ENCODE peak calls at places on chromosomes 5 and 9, in seven cellular contexts. C is adrenal gland, F is HFF-Myc, I is mesothelial cell of epicardium, Z is brain microvascular endothelial cell, H is chondrocyte, O is endodermal cell. L is an unnamed sample.

GRCh38 chr9:2853517-2853916 is 9.6 kb upstream of the PUM3 start:
- DNase-seq in C (no peak), F (no peak), I (no peak), Z (no peak), H (no peak), O (no peak), L (no peak)

GRCh38 chr5:10762776-10763500 is 1.9 kb upstream of the DAP start:
- DNase-seq in C (no peak), F (no peak), I (no peak), Z (no peak), H (no peak), O (no peak), L (no peak)

GRCh38 chr9:123002754-123003153 is 30.7 kb upstream of the GPR21 start:
- DNase-seq in C (no peak), F (no peak), I (no peak), Z (peak), H (no peak), O (no peak), L (no peak)

GRCh38 chr5:59715228-59715627 is 178.3 kb downstream of the PDE4D start:
- DNase-seq in C (no peak), F (no peak), I (no peak), Z (no peak), H (no peak), O (no peak), L (no peak)

GRCh38 chr5:151569132-151570046 is 21.7 kb downstream of the FAT2 start:
- DNase-seq in C (no peak), F (no peak), I (no peak), Z (no peak), H (no peak), O (peak), L (no peak)

GRCh38 chr9:122090981-122091380 is 2.1 kb downstream of the TTLL11 start:
- DNase-seq in C (no peak), F (no peak), I (no peak), Z (no peak), H (no peak), O (no peak), L (no peak)

GRCh38 chr5:108001222-108001621 is 330.5 kb upstream of the EFNA5 start:
- DNase-seq in C (no peak), F (no peak), I (no peak), Z (no peak), H (no peak), O (no peak), L (no peak)

GRCh38 chr9:110192531-110193326 is 15.2 kb downstream of the C9orf152 start:
- DNase-seq in C (no peak), F (peak), I (no peak), Z (peak), H (no peak), O (no peak), L (peak)

GRCh38 chr5:124641154-124641792 is 105.2 kb downstream of the ZNF608 start:
- DNase-seq in C (no peak), F (no peak), I (no peak), Z (no peak), H (no peak), O (no peak), L (no peak)

GRCh38 chr9:69532359-69532758 is 139.8 kb downstream of the APBA1 start:
- DNase-seq in C (no peak), F (no peak), I (no peak), Z (no peak), H (peak), O (no peak), L (no peak)

GRCh38 chr9:84991506-84991855 is 322.0 kb downstream of the NTRK2 start:
- DNase-seq in C (no peak), F (no peak), I (no peak), Z (no peak), H (no peak), O (no peak), L (no peak)

GRCh38 chr5:11675198-11675597 is 229.0 kb downstream of the CTNND2 start:
- DNase-seq in C (no peak), F (no peak), I (no peak), Z (no peak), H (no peak), O (no peak), L (no peak)

GRCh38 chr5:177064500-177065277 is 22.0 kb upstream of the FGFR4 start:
- DNase-seq in C (no peak), F (no peak), I (no peak), Z (no peak), H (peak), O (no peak), L (no peak)

GRCh38 chr5:127938746-127939145 is 144.8 kb upstream of the SLC12A2 start:
- DNase-seq in C (no peak), F (no peak), I (no peak), Z (no peak), H (no peak), O (no peak), L (no peak)

GRCh38 chr5:32283539-32284377 is 29.0 kb downstream of the MTMR12 start:
- DNase-seq in C (no peak), F (no peak), I (no peak), Z (peak), H (no peak), O (no peak), L (no peak)

GRCh38 chr9:77598510-77598909 is 49.6 kb downstream of the GNA14 start:
- DNase-seq in C (peak), F (peak), I (no peak), Z (peak), H (no peak), O (no peak), L (peak)

GRCh38 chr5:27341342-27341741 is 303.0 kb upstream of the CDH9 start:
- DNase-seq in C (no peak), F (no peak), I (no peak), Z (no peak), H (no peak), O (no peak), L (no peak)

GRCh38 chr9:133067813-133068212 is 6.0 kb downstream of the CEL start:
- DNase-seq in C (no peak), F (no peak), I (no peak), Z (no peak), H (peak), O (no peak), L (no peak)

GRCh38 chr9:34262971-34263370 is 66.1 kb downstream of the KIF24 start:
- DNase-seq in C (no peak), F (no peak), I (no peak), Z (no peak), H (no peak), O (no peak), L (no peak)

GRCh38 chr9:35538361-35539234 is 48.7 kb downstream of the RUSC2 start:
- DNase-seq in C (peak), F (peak), I (peak), Z (peak), H (no peak), O (peak), L (no peak)

GRCh38 chr9:81071108-81071507 is 618.2 kb downstream of the TLE1 start:
- DNase-seq in C (no peak), F (no peak), I (no peak), Z (no peak), H (no peak), O (no peak), L (no peak)

GRCh38 chr5:149865746-149866145 is 78.8 kb downstream of the PDE6A start:
- DNase-seq in C (no peak), F (no peak), I (no peak), Z (no peak), H (no peak), O (no peak), L (no peak)

GRCh38 chr5:132176987-132177386 is 50.7 kb downstream of the P4HA2 start:
- DNase-seq in C (no peak), F (no peak), I (no peak), Z (no peak), H (no peak), O (no peak), L (no peak)

GRCh38 chr5:171820561-171820960 is 34.9 kb downstream of the SMIM23 start:
- DNase-seq in C (no peak), F (no peak), I (no peak), Z (no peak), H (no peak), O (no peak), L (no peak)

GRCh38 chr9:81633952-81634421 is 55.4 kb downstream of the TLE1 start:
- DNase-seq in C (no peak), F (no peak), I (no peak), Z (no peak), H (no peak), O (no peak), L (no peak)

GRCh38 chr9:128361981-128362646 is 9.1 kb upstream of the URM1 start:
- DNase-seq in C (peak), F (peak), I (peak), Z (peak), H (no peak), O (peak), L (peak)

GRCh38 chr5:78587775-78588291 is 60.7 kb downstream of the LHFPL2 start:
- DNase-seq in C (no peak), F (no peak), I (no peak), Z (no peak), H (no peak), O (no peak), L (no peak)

GRCh38 chr5:121171834-121172233 is 679.8 kb upstream of the FTMT start:
- DNase-seq in C (no peak), F (no peak), I (no peak), Z (no peak), H (no peak), O (no peak), L (no peak)

GRCh38 chr5:50968296-50969206 is 302.1 kb downstream of the PARP8 start:
- DNase-seq in C (no peak), F (no peak), I (no peak), Z (no peak), H (no peak), O (peak), L (no peak)

DNA sequence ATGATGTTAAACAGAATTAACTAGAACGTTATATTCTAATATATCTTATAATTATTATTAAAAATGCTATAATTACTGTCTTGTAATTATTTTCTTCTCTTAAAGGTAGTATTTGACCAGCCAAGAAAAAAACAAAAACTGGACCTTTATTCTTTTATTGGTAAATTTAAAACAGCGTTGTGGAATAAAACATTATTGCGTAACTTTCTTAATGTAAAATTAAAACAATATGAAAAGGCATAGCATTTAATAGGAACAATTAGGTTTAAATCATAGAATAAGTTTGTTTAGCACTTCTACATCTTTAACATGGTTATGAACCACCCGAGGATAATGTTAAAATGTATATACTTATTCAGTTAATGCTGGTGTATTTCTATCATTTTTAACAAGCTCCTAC is 574.5 kb upstream of the CDH18 start:
- DNase-seq in C (no peak), F (no peak), I (no peak), Z (no peak), H (no peak), O (no peak), L (no peak)
- TF ChIP-seq CTCF in C (no peak), F (no peak), I (no peak), Z (no peak), H (no peak), O (no peak), L (no peak)

GRCh38 chr9:91421022-91421765 is 2.4 kb downstream of the NFIL3 start:
- DNase-seq in C (peak), F (no peak), I (peak), Z (peak), H (no peak), O (peak), L (no peak)
- TF ChIP-seq CTCF in C (peak), F (peak), I (no peak), Z (peak), H (peak), O (peak), L (peak)

DNA sequence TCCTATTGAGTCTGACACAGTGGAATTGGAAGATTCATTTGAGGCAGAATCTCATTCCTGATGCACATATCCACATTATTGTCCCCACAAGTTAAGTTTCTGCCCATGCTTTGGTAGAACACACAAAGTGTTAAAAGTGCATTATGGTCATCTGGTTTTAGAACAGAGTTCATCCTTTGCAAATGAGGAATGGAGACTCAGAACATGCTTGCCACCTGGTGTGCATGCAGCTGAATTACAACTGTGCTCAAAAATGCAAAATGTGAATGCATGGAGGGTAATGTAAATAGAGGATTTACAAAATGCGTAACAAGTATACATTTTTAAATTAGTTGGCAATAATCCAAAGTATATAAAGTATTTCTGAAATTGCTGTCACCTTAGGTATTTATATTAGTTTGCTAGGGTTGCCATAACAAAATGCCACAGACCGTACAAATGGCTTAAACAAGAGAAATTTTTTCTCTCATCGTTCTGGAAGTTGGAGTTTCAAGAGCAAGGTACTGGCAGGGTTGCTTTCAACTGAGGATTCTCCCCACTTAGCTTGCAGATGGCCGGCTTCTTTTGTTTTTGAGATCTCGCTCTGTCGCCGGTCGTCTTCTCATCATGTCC is 671.1 kb downstream of the TAF11L14 start:
- DNase-seq in C (no peak), F (no peak), I (peak), Z (peak), H (no peak), O (peak), L (peak)
- TF ChIP-seq CTCF in C (peak), F (peak), I (peak), Z (peak), H (peak), O (peak), L (peak)

GRCh38 chr5:106454651-106455415 is 1215.9 kb downstream of the EFNA5 start:
- DNase-seq in C (no peak), F (peak), I (no peak), Z (peak), H (no peak), O (peak), L (no peak)
- TF ChIP-seq CTCF in C (no peak), F (peak), I (no peak), Z (peak), H (peak), O (peak), L (peak)

DNA sequence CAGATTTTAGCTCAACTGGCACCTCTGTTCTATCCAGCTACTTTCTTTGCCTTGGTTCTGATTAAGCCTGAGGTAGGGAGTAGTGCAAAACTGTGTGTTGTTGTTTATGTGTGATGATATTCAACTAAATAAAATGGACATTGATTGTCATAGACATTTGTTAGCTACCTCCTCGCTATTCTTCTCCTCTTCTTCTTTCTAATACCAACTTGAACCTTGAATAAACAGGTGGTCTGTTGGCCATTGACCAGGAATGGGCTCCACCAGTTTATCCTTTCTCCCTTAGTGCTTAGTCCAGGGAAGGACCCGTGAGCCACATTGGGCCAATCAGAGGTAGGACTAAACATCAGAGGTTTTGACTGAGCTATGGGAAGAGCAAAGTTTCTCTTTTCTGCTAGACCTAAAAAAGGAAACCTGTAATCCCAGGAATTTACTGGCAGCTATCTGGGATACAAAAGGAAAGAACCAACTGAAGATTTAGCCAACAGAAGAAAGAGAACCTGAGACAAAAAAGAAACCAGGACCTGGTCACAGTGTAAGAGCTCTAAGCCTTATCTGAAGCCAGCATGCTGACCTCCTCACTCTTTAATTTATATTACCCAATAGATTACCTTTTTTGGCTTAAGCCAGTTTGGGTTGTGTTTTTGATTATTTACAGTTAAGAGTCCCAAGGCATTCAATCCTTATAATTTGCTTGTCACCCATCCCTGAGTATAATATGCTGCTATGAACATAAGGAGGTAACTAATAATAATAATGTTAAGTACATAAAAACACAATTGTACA is 5.3 kb upstream of the RNF145 start:
- DNase-seq in C (no peak), F (no peak), I (no peak), Z (no peak), H (no peak), O (no peak), L (no peak)
- TF ChIP-seq CTCF in C (no peak), F (no peak), I (no peak), Z (no peak), H (no peak), O (no peak), L (no peak)

GRCh38 chr9:117073539-117074336 is 341.1 kb downstream of the ASTN2 start:
- DNase-seq in C (no peak), F (peak), I (no peak), Z (peak), H (no peak), O (peak), L (no peak)
- TF ChIP-seq CTCF in C (peak), F (peak), I (peak), Z (peak), H (peak), O (peak), L (peak)

GRCh38 chr9:12801663-12802062 is 26.8 kb downstream of the LURAP1L start:
- DNase-seq in C (no peak), F (no peak), I (no peak), Z (no peak), H (no peak), O (no peak), L (no peak)
- TF ChIP-seq CTCF in C (no peak), F (no peak), I (no peak), Z (no peak), H (no peak), O (no peak), L (no peak)

DNA sequence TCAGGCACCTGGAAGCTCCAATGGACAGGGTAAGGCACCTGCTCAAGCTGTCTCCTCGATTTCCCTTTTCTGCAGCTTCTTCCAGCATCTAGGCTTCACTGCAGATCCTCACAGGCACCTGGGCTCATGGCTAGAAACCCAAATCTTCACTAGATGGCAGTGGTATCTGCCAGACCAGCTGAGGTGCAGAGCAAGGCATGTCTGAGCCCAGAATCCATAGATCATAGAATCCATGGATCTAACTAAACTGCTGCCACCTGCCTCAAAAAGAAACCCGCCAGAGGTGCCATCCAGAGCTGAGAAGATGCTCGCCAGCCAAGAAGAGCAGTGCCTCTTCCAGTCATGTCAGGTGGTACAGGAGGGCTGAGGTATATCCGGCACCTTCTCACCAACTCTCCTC is 6.9 kb downstream of the SHC3 start:
- DNase-seq in C (no peak), F (no peak), I (no peak), Z (no peak), H (no peak), O (peak), L (no peak)
- TF ChIP-seq CTCF in C (no peak), F (no peak), I (no peak), Z (peak), H (peak), O (peak), L (no peak)

GRCh38 chr5:139468421-139468931 is 2.3 kb upstream of the SMIM33 start:
- DNase-seq in C (no peak), F (no peak), I (no peak), Z (no peak), H (no peak), O (peak), L (no peak)
- TF ChIP-seq CTCF in C (no peak), F (peak), I (no peak), Z (peak), H (no peak), O (peak), L (no peak)

DNA sequence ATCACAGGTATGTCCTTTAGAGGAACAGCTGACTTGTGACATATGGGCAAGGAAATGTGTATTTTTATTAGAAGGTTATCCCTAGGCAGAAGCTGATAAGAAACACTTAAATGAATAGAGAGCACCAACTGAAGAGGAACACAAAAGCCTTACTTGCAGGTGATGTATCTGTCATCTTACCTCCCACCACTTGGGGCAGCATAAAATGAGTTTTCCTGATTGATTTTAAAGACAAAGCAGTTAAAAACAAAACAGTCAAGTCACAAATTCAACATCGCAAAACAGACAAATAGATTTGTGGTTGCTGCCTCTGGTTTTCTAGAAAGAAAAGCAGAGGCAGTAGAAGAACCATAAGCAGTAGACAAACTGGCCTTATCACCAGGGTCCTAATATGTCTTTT is 302.4 kb upstream of the ZNF462 start:
- DNase-seq in C (no peak), F (no peak), I (no peak), Z (no peak), H (no peak), O (no peak), L (no peak)
- TF ChIP-seq CTCF in C (no peak), F (peak), I (peak), Z (peak), H (peak), O (peak), L (no peak)